ENCODE peak calls at places on chromosomes 16 and 17, in six cellular contexts. One of them, this sample, is unnamed.

GRCh38 chr17:81477173-81477572 is 35.4 kb downstream of the ACTG1 start:
- DNase-seq in endodermal cell: no peak
- DNase-seq in neural progenitor cell: no peak
- DNase-seq in coronary artery: no peak
- DNase-seq in left ventricle myocardium inferior: no peak
- DNase-seq in T-helper 9 cell: no peak
- DNase-seq in this sample: no peak

GRCh38 chr17:1989135-1989534 is 36.0 kb downstream of the RTN4RL1 start:
- DNase-seq in endodermal cell: no peak
- DNase-seq in neural progenitor cell: no peak
- DNase-seq in coronary artery: no peak
- DNase-seq in left ventricle myocardium inferior: no peak
- DNase-seq in T-helper 9 cell: no peak
- DNase-seq in this sample: no peak

GRCh38 chr16:24541534-24541933 is 2.2 kb downstream of the RBBP6 start:
- DNase-seq in endodermal cell: no peak
- DNase-seq in neural progenitor cell: no peak
- DNase-seq in coronary artery: no peak
- DNase-seq in left ventricle myocardium inferior: no peak
- DNase-seq in T-helper 9 cell: no peak
- DNase-seq in this sample: no peak

GRCh38 chr17:50829336-50829735 is 6.0 kb upstream of the WFIKKN2 start:
- DNase-seq in endodermal cell: peak
- DNase-seq in neural progenitor cell: no peak
- DNase-seq in coronary artery: no peak
- DNase-seq in left ventricle myocardium inferior: no peak
- DNase-seq in T-helper 9 cell: no peak
- DNase-seq in this sample: no peak

GRCh38 chr17:42058018-42058417 is 7.6 kb upstream of the C17orf113 start:
- DNase-seq in endodermal cell: no peak
- DNase-seq in neural progenitor cell: peak
- DNase-seq in coronary artery: no peak
- DNase-seq in left ventricle myocardium inferior: no peak
- DNase-seq in T-helper 9 cell: no peak
- DNase-seq in this sample: no peak

GRCh38 chr17:74008196-74008595 is 195.3 kb upstream of the RPL38 start:
- DNase-seq in endodermal cell: peak
- DNase-seq in neural progenitor cell: peak
- DNase-seq in coronary artery: no peak
- DNase-seq in left ventricle myocardium inferior: no peak
- DNase-seq in T-helper 9 cell: no peak
- DNase-seq in this sample: peak

GRCh38 chr16:85187002-85187401 is 74.7 kb upstream of the CIBAR2 start:
- DNase-seq in endodermal cell: no peak
- DNase-seq in neural progenitor cell: peak
- DNase-seq in coronary artery: no peak
- DNase-seq in left ventricle myocardium inferior: peak
- DNase-seq in T-helper 9 cell: no peak
- DNase-seq in this sample: no peak

GRCh38 chr17:82644148-82644547 is 4.1 kb downstream of the WDR45B start:
- DNase-seq in endodermal cell: no peak
- DNase-seq in neural progenitor cell: no peak
- DNase-seq in coronary artery: no peak
- DNase-seq in left ventricle myocardium inferior: no peak
- DNase-seq in T-helper 9 cell: no peak
- DNase-seq in this sample: no peak

GRCh38 chr16:24700549-24701392 is 28.7 kb upstream of the TNRC6A start:
- DNase-seq in endodermal cell: peak
- DNase-seq in neural progenitor cell: no peak
- DNase-seq in coronary artery: peak
- DNase-seq in left ventricle myocardium inferior: peak
- DNase-seq in T-helper 9 cell: no peak
- DNase-seq in this sample: peak